ENCODE peak calls at places on chromosomes 6 and 20, in nine cellular contexts. Q is GM12865, U is cardiac fibroblast, G is mesothelial cell of epicardium, C is fibroblast of mammary gland, N is heart right ventricle, Y is HL-60, X is neural crest cell, O is nephron progenitor cell. R is an unnamed sample.

GRCh38 chr6:146914563-146915483 is 289.4 kb upstream of the STXBP5 start:
- DNase-seq in Q (no peak), U (peak; percentile 98), G (no peak), C (peak; percentile 97), N (peak; percentile 8), Y (peak; percentile 78), X (no peak), O (no peak), R (peak; percentile 98)

GRCh38 chr6:5135783-5136376 is 50.7 kb downstream of the PPP1R3G start:
- DNase-seq in Q (peak; percentile 83), U (peak; percentile 69), G (no peak), C (peak; percentile 53), N (no peak), Y (peak; percentile 54), X (peak; percentile 28), O (peak; percentile 30), R (peak; percentile 36)

GRCh38 chr6:139449611-139450000 is 75.2 kb upstream of the CITED2 start:
- DNase-seq in Q (no peak), U (peak; percentile 58), G (no peak), C (peak; percentile 41), N (no peak), Y (no peak), X (no peak), O (no peak), R (peak; percentile 39)

GRCh38 chr20:24747881-24748595 is 201.0 kb upstream of the CST7 start:
- DNase-seq in Q (no peak), U (no peak), G (no peak), C (no peak), N (no peak), Y (no peak), X (no peak), O (no peak), R (no peak)

GRCh38 chr6:117275205-117275604 is 9.8 kb downstream of the VGLL2 start:
- DNase-seq in Q (no peak), U (no peak), G (no peak), C (no peak), N (no peak), Y (no peak), X (no peak), O (no peak), R (no peak)

GRCh38 chr20:32945710-32946221 is 58.5 kb downstream of the SUN5 start:
- DNase-seq in Q (peak; percentile 15), U (peak; percentile 55), G (no peak), C (peak; percentile 21), N (no peak), Y (no peak), X (no peak), O (no peak), R (peak; percentile 22)

GRCh38 chr6:32212076-32212760 is 11.6 kb downstream of the NOTCH4 start:
- DNase-seq in Q (no peak), U (no peak), G (no peak), C (no peak), N (no peak), Y (no peak), X (no peak), O (no peak), R (no peak)

GRCh38 chr6:128569737-128570438 is 49.5 kb upstream of the PTPRK start:
- DNase-seq in Q (no peak), U (peak; percentile 94), G (no peak), C (peak; percentile 90), N (no peak), Y (no peak), X (no peak), O (no peak), R (peak; percentile 81)

DNA sequence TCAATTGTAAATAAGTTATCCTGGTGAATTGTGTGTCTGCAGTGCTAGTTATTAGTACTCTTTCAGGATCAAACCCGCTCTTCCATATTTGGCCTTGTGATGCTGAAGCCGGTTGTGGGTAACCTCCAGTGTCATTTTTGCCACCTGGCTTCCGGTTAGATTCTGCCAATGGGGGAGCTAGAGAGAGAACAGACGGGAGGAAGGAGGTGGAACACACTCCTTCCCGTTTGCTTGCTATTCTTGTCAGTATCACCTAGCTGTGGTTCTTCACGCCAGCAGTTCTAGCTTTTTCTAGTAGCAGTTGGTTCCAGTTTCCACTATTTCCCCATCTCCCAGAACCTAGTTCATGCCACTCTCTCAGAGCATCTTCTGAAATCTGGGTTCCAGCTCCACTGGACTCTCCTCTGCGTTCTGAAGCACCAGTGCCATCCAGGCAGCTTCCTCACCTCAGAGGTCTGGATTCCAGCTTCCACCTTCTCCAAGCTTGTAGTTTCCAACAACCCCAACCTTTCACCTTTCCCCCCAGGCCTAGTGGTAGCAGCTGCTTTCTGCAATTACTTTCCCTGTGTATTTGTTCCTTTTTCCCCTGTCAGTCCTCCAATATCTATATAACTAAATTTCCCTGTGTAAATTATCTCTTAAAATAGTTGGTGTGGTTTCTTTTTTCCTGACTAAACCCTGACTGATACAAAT is 46.9 kb upstream of the LOC128125822 start:
- DNase-seq in Q (peak; percentile 37), U (no peak), G (no peak), C (no peak), N (no peak), Y (no peak), X (no peak), O (no peak), R (no peak)
- TF ChIP-seq CTCF in Q (no peak), U (no peak), G (no peak), C (no peak), N (no peak), Y (no peak), X (no peak), O (no peak), R (no peak)

DNA sequence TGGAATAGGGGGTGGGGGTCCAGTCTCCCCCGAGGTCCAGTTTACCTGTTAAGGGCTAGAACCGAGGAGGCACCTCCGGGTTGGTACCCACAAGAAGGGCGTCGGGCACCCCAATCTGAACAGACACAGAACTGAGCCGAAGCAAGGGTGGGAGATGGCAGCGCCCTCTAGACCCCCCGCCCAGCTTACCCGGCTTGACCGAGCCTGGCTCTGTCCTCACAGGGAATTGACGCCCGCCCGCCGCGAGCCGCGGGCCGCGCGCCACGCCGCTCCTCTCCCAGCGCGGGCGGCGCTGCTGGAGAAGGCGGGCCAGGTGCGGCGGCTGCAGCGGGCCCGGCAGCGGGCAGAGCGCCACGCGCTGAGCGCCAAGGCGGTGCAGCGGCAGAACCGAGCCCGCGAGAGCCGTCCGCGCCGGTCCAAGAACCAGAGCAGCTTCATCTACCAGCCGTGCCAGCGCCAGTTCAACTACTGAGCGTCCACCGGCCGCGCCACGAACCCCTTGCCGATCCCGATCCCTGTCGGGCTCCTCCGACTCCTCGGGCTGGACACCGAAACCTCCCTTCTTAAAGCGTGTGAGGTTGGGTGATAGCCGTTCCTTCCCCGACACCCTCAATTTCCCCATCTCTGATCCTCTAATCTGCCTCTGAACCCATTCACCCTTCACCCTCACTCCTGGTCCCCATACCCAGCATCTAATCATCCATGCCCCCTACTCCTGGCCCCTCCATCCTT is 5.9 kb downstream of the TP53INP2 start:
- DNase-seq in Q (no peak), U (no peak), G (peak; percentile 51), C (peak; percentile 53), N (peak; percentile 44), Y (no peak), X (peak; percentile 36), O (peak; percentile 79), R (peak; percentile 64)
- TF ChIP-seq CTCF in Q (peak; percentile 33), U (no peak), G (no peak), C (peak; percentile 12), N (no peak), Y (no peak), X (peak; percentile 56), O (no peak), R (peak; percentile 18)

GRCh38 chr6:167210375-167211295 is 52.9 kb upstream of the GPR31 start:
- DNase-seq in Q (no peak), U (no peak), G (no peak), C (no peak), N (peak; percentile 11), Y (no peak), X (no peak), O (peak; percentile 29), R (peak; percentile 20)

GRCh38 chr6:167211870-167212715 is 54.3 kb upstream of the GPR31 start:
- DNase-seq in Q (no peak), U (no peak), G (no peak), C (no peak), N (no peak), Y (no peak), X (no peak), O (no peak), R (no peak)

GRCh38 chr6:167209577-167209975 is 51.8 kb upstream of the GPR31 start:
- DNase-seq in Q (no peak), U (no peak), G (no peak), C (no peak), N (no peak), Y (no peak), X (no peak), O (no peak), R (no peak)

GRCh38 chr6:167212716-167213011 is 54.9 kb upstream of the GPR31 start:
- DNase-seq in Q (peak; percentile 42), U (no peak), G (no peak), C (no peak), N (no peak), Y (no peak), X (no peak), O (no peak), R (no peak)

DNA sequence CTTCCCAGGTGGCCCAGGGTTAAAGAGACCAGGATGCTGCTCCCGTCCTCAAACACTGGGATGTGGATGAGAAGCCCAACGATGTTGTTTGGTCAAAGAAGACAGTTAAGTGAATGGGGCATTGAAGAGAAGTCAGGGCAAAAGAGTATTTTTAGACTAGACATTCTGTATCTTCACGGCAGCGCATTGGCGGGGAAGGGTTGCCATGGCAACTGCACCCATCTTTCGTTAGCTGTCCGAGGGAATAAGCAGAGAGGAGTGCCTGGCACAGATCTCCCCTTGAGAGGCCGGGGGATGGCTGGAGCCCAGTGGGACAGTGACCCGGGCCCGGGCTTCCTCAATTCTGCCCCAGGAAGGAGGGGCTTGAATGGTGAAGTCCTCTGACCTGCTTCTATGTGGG is 56.4 kb upstream of the GPR31 start:
- DNase-seq in Q (no peak), U (no peak), G (no peak), C (no peak), N (no peak), Y (no peak), X (no peak), O (no peak), R (no peak)
- TF ChIP-seq CTCF in Q (no peak), U (no peak), G (no peak), C (no peak), N (no peak), Y (no peak), X (no peak), O (no peak), R (no peak)

GRCh38 chr6:29426654-29427053 is 11.9 kb downstream of the OR12D1 start:
- DNase-seq in Q (no peak), U (no peak), G (no peak), C (no peak), N (no peak), Y (no peak), X (no peak), O (no peak), R (no peak)

GRCh38 chr6:29425075-29425474 is 10.3 kb downstream of the OR12D1 start:
- DNase-seq in Q (no peak), U (no peak), G (no peak), C (no peak), N (no peak), Y (no peak), X (no peak), O (no peak), R (no peak)

GRCh38 chr6:29424168-29424567 is 9.4 kb downstream of the OR12D1 start:
- DNase-seq in Q (no peak), U (no peak), G (no peak), C (no peak), N (no peak), Y (no peak), X (no peak), O (no peak), R (no peak)

GRCh38 chr6:29419516-29419915 is 4.8 kb downstream of the OR12D1 start:
- DNase-seq in Q (no peak), U (peak; percentile 3), G (no peak), C (no peak), N (no peak), Y (no peak), X (no peak), O (no peak), R (no peak)

DNA sequence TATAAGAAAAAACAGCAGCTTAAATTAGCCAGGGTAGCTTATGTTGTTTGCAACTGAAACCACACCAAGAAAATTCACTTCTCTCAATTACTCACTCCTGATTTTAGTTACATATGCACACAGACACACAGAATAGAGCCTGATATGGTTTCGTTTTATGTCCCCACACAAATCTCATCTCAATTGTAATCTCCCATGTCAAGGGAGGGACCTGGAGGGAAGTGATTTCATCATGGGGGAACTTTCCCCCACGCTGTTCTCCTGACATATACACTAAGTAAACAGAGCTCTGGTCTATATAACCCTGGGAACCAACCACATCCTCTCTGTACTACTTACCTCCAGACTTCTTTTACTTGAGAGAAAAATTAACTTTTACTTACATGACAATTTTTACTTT is 9.8 kb downstream of the OR12D1 start:
- DNase-seq in Q (no peak), U (no peak), G (no peak), C (no peak), N (no peak), Y (no peak), X (no peak), O (no peak), R (no peak)
- TF ChIP-seq CTCF in Q (no peak), U (no peak), G (no peak), C (no peak), N (no peak), Y (no peak), X (no peak), O (no peak), R (no peak)